ENCODE peak calls at places on chromosomes 12 and 14, in nine cellular contexts. J is lung, A is Panc1, K is cardiac muscle cell, I is endodermal cell, F is progenitor cell of endocrine pancreas, V is astrocyte of the spinal cord, T is AG10803, O is GM06990. X is an unnamed sample.

GRCh38 chr12:94149781-94150482 is 1.6 kb downstream of the PLXNC1 start:
- DNase-seq in A (no peak), J (no peak), I (peak), O (no peak), V (no peak), K (peak), T (no peak), F (peak), X (peak)

GRCh38 chr12:10982244-10982643 is 4.5 kb downstream of the TAS2R50 start:
- DNase-seq in T (no peak), A (no peak), K (no peak), F (no peak), O (peak), I (no peak), J (no peak), V (no peak), X (no peak)

GRCh38 chr12:43113153-43113552 is 438.9 kb downstream of the ADAMTS20 start:
- DNase-seq in I (no peak), T (peak), A (no peak), O (no peak), V (peak), J (no peak), K (peak), F (no peak), X (no peak)

GRCh38 chr14:100137173-100137572 is 22.3 kb downstream of the DEGS2 start:
- DNase-seq in A (no peak), J (no peak), F (no peak), I (no peak), T (no peak), O (no peak), K (no peak), V (no peak), X (no peak)

GRCh38 chr12:49109631-49110172 is 945 bp downstream of the LMBR1L start:
- DNase-seq in J (no peak), F (no peak), K (no peak), O (no peak), I (no peak), T (no peak), V (no peak), A (no peak), X (no peak)

GRCh38 chr14:44657688-44658388 is 150.8 kb upstream of the FSCB start:
- DNase-seq in K (peak), V (peak), T (no peak), F (no peak), O (no peak), I (peak), J (no peak), A (no peak), X (no peak)

GRCh38 chr12:53052419-53053222 is 2.8 kb downstream of the TNS2 start:
- DNase-seq in J (peak), T (peak), V (peak), F (no peak), A (no peak), I (peak), O (no peak), K (peak), X (no peak)

GRCh38 chr14:101121399-101122113 is 218.0 kb upstream of the RTL1 start:
- DNase-seq in O (no peak), T (no peak), J (peak), I (peak), K (no peak), F (no peak), A (no peak), V (no peak), X (no peak)

GRCh38 chr12:19200261-19200660 is 70.7 kb downstream of the PLEKHA5 start:
- DNase-seq in I (no peak), F (no peak), A (no peak), K (no peak), J (no peak), T (peak), V (no peak), O (no peak), X (no peak)

GRCh38 chr12:45214739-45215418 is 1.0 kb upstream of the ANO6 start:
- DNase-seq in J (no peak), T (peak), V (peak), F (no peak), I (no peak), O (no peak), A (no peak), K (peak), X (no peak)

GRCh38 chr14:39015360-39015961 is 87.6 kb downstream of the SEC23A start:
- DNase-seq in T (peak), O (no peak), F (no peak), A (peak), J (no peak), K (peak), V (peak), I (no peak), X (peak)

GRCh38 chr12:6830286-6830892 is 2.2 kb downstream of the P3H3 start:
- DNase-seq in F (no peak), J (no peak), K (no peak), A (no peak), T (no peak), O (no peak), V (no peak), I (no peak), X (no peak)

GRCh38 chr12:6827982-6828670 is at the start of gene P3H3:
- DNase-seq in A (no peak), F (no peak), O (no peak), I (peak), K (peak), V (peak), T (peak), J (no peak), X (no peak)

GRCh38 chr12:6828671-6829531 is 694 bp downstream of the P3H3 start:
- DNase-seq in V (peak), K (peak), F (no peak), T (peak), I (peak), O (no peak), J (no peak), A (no peak), X (peak)

GRCh38 chr12:6831021-6831420 is 2.8 kb downstream of the P3H3 start:
- DNase-seq in J (no peak), V (no peak), T (no peak), K (no peak), F (no peak), O (no peak), I (no peak), A (no peak), X (no peak)

DNA sequence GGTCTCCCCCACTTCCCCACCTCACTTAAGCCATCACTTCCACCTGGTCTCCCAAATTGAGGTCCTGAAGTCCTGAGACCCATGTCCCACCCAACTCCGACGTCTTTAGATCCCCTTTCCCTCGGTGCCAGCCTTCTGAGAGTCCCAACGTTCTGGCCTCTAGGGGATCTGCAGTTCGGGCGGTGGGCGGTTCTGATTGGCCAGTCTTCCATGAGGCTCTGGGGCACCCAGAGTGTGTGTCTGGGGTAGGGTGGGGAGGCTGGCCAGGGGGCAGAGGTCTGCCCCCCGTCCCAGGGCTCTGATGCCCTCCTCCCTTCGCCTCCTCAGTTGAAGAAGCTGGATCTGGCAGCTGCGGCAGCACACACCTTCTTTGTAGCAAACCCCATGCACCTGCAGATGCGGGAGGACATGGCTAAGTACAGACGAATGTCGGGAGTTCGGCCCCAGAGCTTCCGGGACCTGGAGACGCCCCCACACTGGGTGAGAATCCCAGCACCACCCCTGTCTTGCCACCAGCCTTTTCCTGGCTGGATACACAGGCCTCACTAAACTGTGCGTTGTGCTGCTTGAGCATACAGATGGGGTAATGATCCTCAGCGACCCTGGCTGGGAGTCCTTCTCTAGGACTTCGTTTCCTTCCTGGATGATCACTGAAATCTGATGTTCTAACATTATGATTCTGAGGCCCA is 1.5 kb downstream of the P3H3 start:
- DNase-seq in A (no peak), I (no peak), T (no peak), O (no peak), V (no peak), K (no peak), J (no peak), F (no peak), X (no peak)
- TF ChIP-seq CTCF in A (peak), I (peak), T (peak), O (no peak), V (peak), K (peak), J (no peak), F (peak), X (no peak)

GRCh38 chr14:71165650-71166049 is 258.4 kb downstream of the PCNX1 start:
- DNase-seq in F (no peak), V (no peak), A (no peak), I (no peak), T (peak), J (no peak), O (no peak), K (peak), X (no peak)

GRCh38 chr14:71163842-71164500 is 256.7 kb downstream of the PCNX1 start:
- DNase-seq in F (no peak), T (no peak), O (no peak), K (no peak), I (no peak), V (no peak), J (no peak), A (no peak), X (no peak)

GRCh38 chr14:71165121-71165574 is 257.9 kb downstream of the PCNX1 start:
- DNase-seq in A (no peak), V (no peak), K (peak), I (no peak), F (no peak), O (no peak), J (no peak), T (peak), X (no peak)

GRCh38 chr14:71168564-71168963 is 261.3 kb downstream of the PCNX1 start:
- DNase-seq in T (no peak), I (no peak), O (no peak), V (no peak), J (no peak), K (no peak), F (no peak), A (no peak), X (no peak)

GRCh38 chr14:71166434-71166833 is 259.2 kb downstream of the PCNX1 start:
- DNase-seq in F (no peak), A (no peak), I (peak), V (peak), T (peak), K (peak), J (no peak), O (no peak), X (peak)
- TF ChIP-seq CTCF in F (peak), A (peak), I (peak), V (peak), T (peak), K (peak), J (no peak), O (peak), X (peak)

GRCh38 chr14:74945261-74945851 is 10.0 kb downstream of the PGF start:
- DNase-seq in O (no peak), F (peak), I (peak), V (no peak), K (peak), A (no peak), T (no peak), J (no peak), X (peak)
- TF ChIP-seq CTCF in O (peak), F (peak), I (peak), V (peak), K (peak), A (peak), T (peak), J (no peak), X (peak)

GRCh38 chr12:46437411-46437810 is 64.8 kb upstream of the SLC38A2 start:
- DNase-seq in T (no peak), O (no peak), I (no peak), K (no peak), A (no peak), J (no peak), V (no peak), F (no peak), X (no peak)
- TF ChIP-seq CTCF in T (no peak), O (no peak), I (no peak), K (no peak), A (no peak), J (no peak), V (no peak), F (no peak), X (no peak)

X was measured in GM13976.